ENCODE peak calls at places on chromosomes 1 and 21, in four cellular contexts. One of them, this sample, is unnamed.

GRCh38 chr21:22476726-22477646 is 1478.8 kb downstream of the NCAM2 start:
- DNase-seq in A549: no peak
- DNase-seq in GM23338: peak; percentile 20
- DNase-seq in neural progenitor cell: no peak
- DNase-seq in this sample: no peak

GRCh38 chr1:147215540-147215916 is 9.6 kb downstream of the FMO5 start:
- DNase-seq in GM23338: no peak
- DNase-seq in neural progenitor cell: no peak
- DNase-seq in A549: no peak
- DNase-seq in this sample: no peak

GRCh38 chr1:200530551-200531261 is 89.8 kb downstream of the KIF14 start:
- DNase-seq in neural progenitor cell: no peak
- DNase-seq in A549: no peak
- DNase-seq in GM23338: no peak
- DNase-seq in this sample: peak; percentile 51

GRCh38 chr1:20640183-20640597 is 6.9 kb downstream of the PINK1 start:
- DNase-seq in GM23338: peak; percentile 81
- DNase-seq in A549: peak; percentile 45
- DNase-seq in neural progenitor cell: peak; percentile 72
- DNase-seq in this sample: peak; percentile 75

GRCh38 chr1:23791434-23792047 is 596 bp downstream of the LYPLA2 start:
- DNase-seq in neural progenitor cell: peak; percentile 60
- DNase-seq in GM23338: peak; percentile 79
- DNase-seq in A549: no peak
- DNase-seq in this sample: no peak

GRCh38 chr1:6348511-6349191 is 44.9 kb downstream of the ACOT7 start:
- DNase-seq in A549: peak; percentile 26
- DNase-seq in GM23338: no peak
- DNase-seq in neural progenitor cell: peak; percentile 55
- DNase-seq in this sample: no peak

GRCh38 chr1:16979475-16980327 is 719 bp downstream of the MFAP2 start:
- DNase-seq in neural progenitor cell: peak; percentile 61
- DNase-seq in A549: no peak
- DNase-seq in GM23338: peak; percentile 68
- DNase-seq in this sample: no peak

GRCh38 chr21:24844672-24845071 is 762.6 kb downstream of the MRPL39 start:
- DNase-seq in A549: no peak
- DNase-seq in neural progenitor cell: no peak
- DNase-seq in GM23338: no peak
- DNase-seq in this sample: no peak

GRCh38 chr1:34763142-34763781 is 3.7 kb downstream of the GJB4 start:
- DNase-seq in A549: peak; percentile 59
- DNase-seq in neural progenitor cell: no peak
- DNase-seq in GM23338: peak; percentile 64
- DNase-seq in this sample: no peak

GRCh38 chr1:25615172-25615541 is 1.4 kb upstream of the MAN1C1 start:
- DNase-seq in GM23338: no peak
- DNase-seq in neural progenitor cell: no peak
- DNase-seq in A549: no peak
- DNase-seq in this sample: no peak

GRCh38 chr1:116008651-116009380 is 32.5 kb downstream of the SLC22A15 start:
- DNase-seq in GM23338: no peak
- DNase-seq in A549: no peak
- DNase-seq in neural progenitor cell: no peak
- DNase-seq in this sample: no peak

GRCh38 chr21:25733859-25734653 is 648 bp downstream of the ATP5PF start:
- DNase-seq in A549: peak; percentile 1
- DNase-seq in neural progenitor cell: no peak
- DNase-seq in GM23338: peak; percentile 6
- DNase-seq in this sample: peak; percentile 43

GRCh38 chr1:234842726-234843641 is 233.0 kb upstream of the IRF2BP2 start:
- DNase-seq in A549: no peak
- DNase-seq in GM23338: no peak
- DNase-seq in neural progenitor cell: no peak
- DNase-seq in this sample: peak; percentile 66

GRCh38 chr1:225462714-225463574 is 35.1 kb upstream of the LBR start:
- DNase-seq in neural progenitor cell: peak; percentile 41
- DNase-seq in GM23338: no peak
- DNase-seq in A549: no peak
- DNase-seq in this sample: no peak

GRCh38 chr1:167420510-167420909 is 97.8 kb downstream of the CD247 start:
- DNase-seq in GM23338: peak; percentile 21
- DNase-seq in neural progenitor cell: no peak
- DNase-seq in A549: peak; percentile 43
- DNase-seq in this sample: no peak

GRCh38 chr21:44292812-44293195 is 7.0 kb upstream of the PFKL start:
- DNase-seq in GM23338: no peak
- DNase-seq in A549: no peak
- DNase-seq in neural progenitor cell: no peak
- DNase-seq in this sample: no peak

GRCh38 chr21:44291078-44291935 is 5.6 kb downstream of the AIRE start:
- DNase-seq in GM23338: no peak
- DNase-seq in neural progenitor cell: no peak
- DNase-seq in A549: no peak
- DNase-seq in this sample: no peak

GRCh38 chr21:44293551-44294231 is 6.2 kb upstream of the PFKL start:
- DNase-seq in GM23338: no peak
- DNase-seq in neural progenitor cell: no peak
- DNase-seq in A549: no peak
- DNase-seq in this sample: no peak

GRCh38 chr21:44290327-44291077 is 4.8 kb downstream of the AIRE start:
- DNase-seq in GM23338: no peak
- DNase-seq in neural progenitor cell: no peak
- DNase-seq in A549: no peak
- DNase-seq in this sample: no peak

GRCh38 chr21:44291936-44292811 is 6.5 kb downstream of the AIRE start:
- DNase-seq in neural progenitor cell: peak; percentile 30
- DNase-seq in GM23338: peak; percentile 51
- DNase-seq in A549: no peak
- DNase-seq in this sample: no peak
- H3K4me2 ChIP-seq in neural progenitor cell: no peak overlapping the region
- H3K4me2 ChIP-seq in GM23338: no peak overlapping the region
- H3K4me2 ChIP-seq in A549: no peak overlapping the region
- H3K4me2 ChIP-seq in this sample: no peak overlapping the region

DNA sequence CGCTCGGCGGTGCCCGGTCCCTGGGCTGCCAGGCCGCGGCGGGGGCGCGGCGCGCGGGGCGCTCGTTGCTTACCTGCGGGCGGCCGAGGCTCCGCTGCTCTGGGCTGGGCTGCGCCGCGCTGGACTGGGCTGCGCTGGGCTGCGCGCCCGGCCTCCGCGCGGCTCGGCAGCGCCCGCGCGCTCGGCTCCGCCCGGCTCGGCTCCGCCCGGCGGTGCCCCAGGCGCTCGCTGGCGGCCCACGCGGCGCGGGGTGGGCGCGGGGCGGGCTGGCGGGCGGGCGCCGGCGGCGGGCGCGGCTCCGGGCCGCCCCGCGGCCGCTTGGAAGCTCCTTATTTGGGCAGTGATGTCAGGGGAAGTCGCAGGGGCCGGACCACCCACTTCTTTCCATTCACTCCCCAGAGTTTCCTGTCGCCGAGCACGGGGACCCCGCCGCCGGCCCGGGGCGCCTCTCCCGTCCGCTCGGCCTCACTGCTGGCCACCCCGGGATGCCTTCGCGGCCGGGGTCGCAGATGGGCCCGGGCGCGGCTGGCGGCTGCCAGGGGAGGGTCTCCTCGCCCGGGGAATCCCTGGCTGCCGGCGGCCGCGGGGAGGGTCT is 177.7 kb upstream of the EDN2 start:
- DNase-seq in neural progenitor cell: peak; percentile 84
- DNase-seq in A549: peak; percentile 31
- DNase-seq in GM23338: peak; percentile 64
- DNase-seq in this sample: no peak
- H3K4me3 ChIP-seq in neural progenitor cell: peak overlapping the region; percentile 92
- H3K4me3 ChIP-seq in A549: peak overlapping the region; percentile 57
- H3K4me3 ChIP-seq in GM23338: peak overlapping the region; percentile 71
- H3K4me3 ChIP-seq in this sample: no peak overlapping the region

GRCh38 chr1:52367272-52367671 is 1.3 kb upstream of the CC2D1B start:
- DNase-seq in GM23338: no peak
- DNase-seq in neural progenitor cell: no peak
- DNase-seq in A549: no peak
- DNase-seq in this sample: no peak
- H3K4me2 ChIP-seq in GM23338: peak overlapping the region; percentile 81
- H3K4me2 ChIP-seq in neural progenitor cell: no peak overlapping the region
- H3K4me2 ChIP-seq in A549: no peak overlapping the region
- H3K4me2 ChIP-seq in this sample: no peak overlapping the region

DNA sequence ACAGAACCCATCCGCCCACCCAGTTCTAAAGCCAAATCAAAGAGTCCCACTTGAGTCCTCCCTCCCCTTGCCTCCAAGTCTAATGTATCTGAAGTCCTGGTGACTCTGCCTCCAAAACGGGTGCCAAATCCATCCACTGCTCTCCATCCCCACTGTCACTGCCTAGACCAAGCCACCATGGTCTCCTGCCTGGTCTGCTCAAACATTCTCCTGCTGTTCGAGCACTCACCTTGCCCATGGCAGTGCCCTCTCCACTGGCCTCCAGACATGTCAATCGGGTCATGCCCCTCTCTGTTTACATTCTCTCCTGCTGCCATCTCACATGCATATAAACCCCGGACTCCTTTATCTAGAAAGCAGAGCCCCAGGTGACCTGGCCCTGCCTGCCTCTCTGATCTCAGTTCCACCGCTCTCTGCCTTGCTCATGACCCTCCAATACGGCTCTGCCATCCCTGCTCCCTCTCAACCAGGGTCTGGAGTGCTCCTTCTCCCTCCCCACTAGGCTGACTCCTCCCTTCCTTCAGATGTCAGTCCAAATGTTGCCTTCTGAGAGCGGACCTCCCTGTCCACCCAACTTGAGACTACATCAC is 32.1 kb upstream of the MX1 start:
- DNase-seq in neural progenitor cell: no peak
- DNase-seq in GM23338: no peak
- DNase-seq in A549: no peak
- DNase-seq in this sample: no peak
- H3K4me3 ChIP-seq in neural progenitor cell: no peak overlapping the region
- H3K4me3 ChIP-seq in GM23338: no peak overlapping the region
- H3K4me3 ChIP-seq in A549: no peak overlapping the region
- H3K4me3 ChIP-seq in this sample: no peak overlapping the region

GRCh38 chr21:36928960-36929359 is 37.5 kb downstream of the HLCS start:
- DNase-seq in neural progenitor cell: no peak
- DNase-seq in A549: no peak
- DNase-seq in GM23338: no peak
- DNase-seq in this sample: no peak

GRCh38 chr21:36926989-36927695 is 39.3 kb downstream of the HLCS start:
- DNase-seq in A549: peak; percentile 62
- DNase-seq in GM23338: no peak
- DNase-seq in neural progenitor cell: no peak
- DNase-seq in this sample: no peak

GRCh38 chr21:36929622-36930021 is 36.8 kb downstream of the HLCS start:
- DNase-seq in GM23338: peak; percentile 38
- DNase-seq in neural progenitor cell: peak; percentile 16
- DNase-seq in A549: peak; percentile 31
- DNase-seq in this sample: no peak

GRCh38 chr21:36923270-36923669 is 43.2 kb downstream of the HLCS start:
- DNase-seq in GM23338: no peak
- DNase-seq in neural progenitor cell: no peak
- DNase-seq in A549: no peak
- DNase-seq in this sample: no peak

GRCh38 chr21:36927718-36928117 is 38.8 kb downstream of the HLCS start:
- DNase-seq in A549: peak; percentile 86
- DNase-seq in neural progenitor cell: peak; percentile 86
- DNase-seq in GM23338: peak; percentile 89
- DNase-seq in this sample: peak; percentile 70
- H3K4me2 ChIP-seq in A549: peak overlapping the region; percentile 25
- H3K4me2 ChIP-seq in neural progenitor cell: no peak overlapping the region
- H3K4me2 ChIP-seq in GM23338: no peak overlapping the region
- H3K4me2 ChIP-seq in this sample: no peak overlapping the region